ENCODE peak calls at places on chromosomes 2 and 18, in five cellular contexts. A is kidney epithelial cell; C is activated T-helper 1 cell treated with anti-CD3 and anti-CD28 coated beads, Interleukin-2, amount 50 U/mL, for 16 hours; F is germinal center; N is NCI-H226. Z is an unnamed sample.

GRCh38 chr2:148794558-148794957 is 80.5 kb upstream of the KIF5C start:
- DNase-seq in A (peak), C (no peak), F (no peak), N (peak), Z (no peak)

GRCh38 chr18:62814114-62814759 is 98.9 kb downstream of the PHLPP1 start:
- DNase-seq in A (no peak), C (no peak), F (no peak), N (no peak), Z (no peak)

GRCh38 chr2:105768961-105769452 is 24.3 kb downstream of the NCK2 start:
- DNase-seq in A (peak), C (no peak), F (peak), N (peak), Z (no peak)

GRCh38 chr2:214542251-214542650 is 131.4 kb downstream of the VWC2L start:
- DNase-seq in A (no peak), C (no peak), F (no peak), N (no peak), Z (no peak)

GRCh38 chr18:9321709-9322108 is 12.9 kb upstream of the TWSG1 start:
- DNase-seq in A (no peak), C (no peak), F (no peak), N (no peak), Z (no peak)

GRCh38 chr2:10919776-10920606 is 8.3 kb downstream of the KCNF1 start:
- DNase-seq in A (no peak), C (no peak), F (no peak), N (no peak), Z (no peak)

GRCh38 chr2:105627530-105627929 is 117.2 kb upstream of the NCK2 start:
- DNase-seq in A (no peak), C (no peak), F (no peak), N (no peak), Z (no peak)

GRCh38 chr2:7353571-7353970 is 436.4 kb downstream of the RNF144A start:
- DNase-seq in A (no peak), C (no peak), F (no peak), N (no peak), Z (no peak)